ENCODE peak calls at places on chromosomes 12 and 14, in seven cellular contexts. L is uterus; V is CD8-positive, alpha-beta T cell; X is brain microvascular endothelial cell; Y is thoracic aorta; F is heart left ventricle; Z is MM.1S. B is an unnamed sample.

GRCh38 chr14:104224516-104225281 is 86.3 kb downstream of the KIF26A start:
- DNase-seq in Z (no peak), V (peak), X (no peak), L (no peak), Y (no peak), F (no peak), B (no peak)

GRCh38 chr12:83016226-83016835 is 329.6 kb downstream of the TMTC2 start:
- DNase-seq in Y (no peak), X (peak), Z (no peak), F (no peak), V (no peak), L (peak), B (peak)

GRCh38 chr14:96255501-96256366 is at the start of gene BDKRB1:
- DNase-seq in L (no peak), Y (no peak), X (no peak), V (no peak), F (no peak), Z (no peak), B (peak)

GRCh38 chr12:123990512-123990911 is 17.5 kb downstream of the ZNF664 start:
- DNase-seq in F (no peak), V (no peak), Y (no peak), L (peak), Z (no peak), X (no peak), B (no peak)

GRCh38 chr12:125114365-125115141 is 49.3 kb downstream of the AACS start:
- DNase-seq in V (no peak), L (no peak), Y (no peak), X (no peak), Z (no peak), F (no peak), B (no peak)

GRCh38 chr12:54016478-54016964 is 7.7 kb downstream of the HOXC8 start:
- DNase-seq in L (peak), Z (no peak), Y (no peak), V (no peak), F (no peak), X (no peak), B (peak)

GRCh38 chr14:76961631-76962302 is 66.7 kb downstream of the IRF2BPL start:
- DNase-seq in F (peak), X (peak), L (peak), V (peak), Y (peak), Z (peak), B (peak)

GRCh38 chr12:107776171-107776570 is 1.7 kb downstream of the ASCL4 start:
- DNase-seq in V (no peak), Y (no peak), L (no peak), X (no peak), Z (no peak), F (no peak), B (no peak)

GRCh38 chr12:18400186-18400585 is 138.9 kb downstream of the PIK3C2G start:
- DNase-seq in L (no peak), V (no peak), Y (no peak), Z (no peak), F (no peak), X (peak), B (no peak)

GRCh38 chr12:69241444-69242092 is 2.2 kb downstream of the CPSF6 start:
- DNase-seq in Y (no peak), L (no peak), X (no peak), Z (no peak), V (no peak), F (no peak), B (no peak)

GRCh38 chr12:42557586-42558172 is 31.9 kb downstream of the PRICKLE1 start:
- DNase-seq in V (no peak), Z (no peak), F (peak), X (no peak), L (no peak), Y (no peak), B (no peak)

GRCh38 chr12:12714276-12715001 is 2.7 kb upstream of the CDKN1B start:
- DNase-seq in Z (peak), X (no peak), Y (no peak), V (peak), F (peak), L (no peak), B (no peak)

GRCh38 chr12:46005823-46006222 is 15.4 kb upstream of the SCAF11 start:
- DNase-seq in X (no peak), L (no peak), F (no peak), Y (no peak), Z (no peak), V (no peak), B (no peak)

GRCh38 chr14:22513066-22513812 is 75.8 kb downstream of the DAD1 start:
- DNase-seq in F (no peak), Z (no peak), V (no peak), X (no peak), L (no peak), Y (no peak), B (no peak)

GRCh38 chr12:89825591-89826449 is 117.2 kb upstream of the ATP2B1 start:
- DNase-seq in V (no peak), F (no peak), Y (no peak), L (no peak), X (peak), Z (no peak), B (peak)

GRCh38 chr12:98532687-98533304 is 17.4 kb downstream of the TMPO start:
- DNase-seq in Y (no peak), V (no peak), L (no peak), Z (peak), F (no peak), X (peak), B (peak)

GRCh38 chr12:5718073-5718472 is 227.0 kb downstream of the ANO2 start:
- DNase-seq in F (no peak), L (no peak), Z (no peak), V (no peak), Y (no peak), X (no peak), B (no peak)

GRCh38 chr14:34021096-34021495 is 70.2 kb upstream of the EGLN3 start:
- DNase-seq in X (no peak), L (no peak), Z (no peak), Y (no peak), V (no peak), F (no peak), B (no peak)

GRCh38 chr14:78403278-78403815 is 233.2 kb downstream of the NRXN3 start:
- DNase-seq in Y (no peak), Z (no peak), V (no peak), L (no peak), X (peak), F (no peak), B (no peak)

GRCh38 chr12:109301643-109302176 is 7.4 kb downstream of the FOXN4 start:
- DNase-seq in Z (no peak), Y (no peak), X (no peak), V (no peak), L (no peak), F (no peak), B (no peak)

GRCh38 chr12:122499991-122500684 is 594 bp downstream of the ZCCHC8 start:
- DNase-seq in F (peak), Z (peak), X (peak), Y (peak), V (peak), L (peak), B (peak)

GRCh38 chr14:61512026-61512425 is 183.3 kb upstream of the HIF1A start:
- DNase-seq in Z (no peak), V (no peak), F (no peak), Y (no peak), L (no peak), X (no peak), B (no peak)

GRCh38 chr12:93763746-93764147 is 86.6 kb downstream of the CRADD start:
- DNase-seq in X (no peak), L (no peak), Y (no peak), F (no peak), V (no peak), Z (no peak), B (peak)
- H3K27ac ChIP-seq in X (no peak), L (peak), Y (no peak), F (no peak), V (no peak), Z (no peak), B (no peak)

DNA sequence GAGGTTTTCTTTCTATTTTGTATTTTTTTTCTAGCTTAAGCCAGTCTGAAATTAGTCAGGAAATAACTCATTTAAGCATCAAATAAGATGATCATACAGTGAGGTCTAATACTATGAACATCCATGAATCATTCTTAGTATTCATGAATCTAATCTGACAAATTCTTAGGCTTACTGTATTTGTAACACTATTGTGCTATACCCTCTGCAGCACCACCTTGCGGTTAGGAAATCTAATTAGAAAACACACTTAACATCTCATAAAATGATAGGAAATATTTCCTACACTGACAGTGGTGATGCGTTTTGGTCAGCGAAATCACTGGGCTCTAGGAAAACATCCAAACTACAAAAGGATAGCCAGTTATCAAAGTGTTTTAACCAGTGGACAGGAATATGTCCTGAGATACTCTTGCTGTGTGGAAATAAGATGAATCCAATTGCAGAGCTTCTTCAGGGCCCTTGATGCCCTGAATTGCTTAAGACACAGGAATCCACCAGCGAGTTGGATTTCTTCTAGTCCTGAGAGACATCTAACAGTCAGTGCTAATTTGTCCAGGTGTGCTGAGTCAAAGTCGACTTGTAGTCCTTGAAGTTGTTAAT is 109.3 kb upstream of the MYF6 start:
- DNase-seq in Y (no peak), F (no peak), L (no peak), X (peak), Z (peak), V (no peak), B (peak)
- TF ChIP-seq CTCF in Y (peak), F (peak), L (peak), X (peak), Z (peak), V (no peak), B (peak)

DNA sequence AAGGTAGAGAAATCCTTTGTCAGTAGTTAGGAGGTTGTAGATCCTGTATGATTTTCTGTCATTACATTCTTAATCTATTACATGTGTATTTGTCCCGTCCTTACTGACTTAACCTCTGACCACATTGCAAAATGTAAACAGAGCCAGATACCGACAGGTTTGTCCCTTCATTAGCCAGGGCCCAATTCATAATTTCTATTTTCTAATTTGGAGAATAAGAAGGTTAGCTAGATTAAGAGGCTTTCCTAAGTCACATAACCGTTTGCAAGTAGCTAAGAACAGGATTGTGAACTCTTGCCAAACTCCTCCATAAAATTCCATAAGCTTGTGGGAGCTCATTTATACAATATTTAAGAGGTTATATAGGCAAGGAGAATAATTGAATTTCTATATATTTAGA is 352.6 kb downstream of the RAD51B start:
- DNase-seq in L (no peak), X (no peak), V (no peak), Y (no peak), Z (no peak), F (no peak), B (no peak)
- H3K27ac ChIP-seq in L (peak), X (no peak), V (no peak), Y (no peak), Z (no peak), F (no peak), B (no peak)

DNA sequence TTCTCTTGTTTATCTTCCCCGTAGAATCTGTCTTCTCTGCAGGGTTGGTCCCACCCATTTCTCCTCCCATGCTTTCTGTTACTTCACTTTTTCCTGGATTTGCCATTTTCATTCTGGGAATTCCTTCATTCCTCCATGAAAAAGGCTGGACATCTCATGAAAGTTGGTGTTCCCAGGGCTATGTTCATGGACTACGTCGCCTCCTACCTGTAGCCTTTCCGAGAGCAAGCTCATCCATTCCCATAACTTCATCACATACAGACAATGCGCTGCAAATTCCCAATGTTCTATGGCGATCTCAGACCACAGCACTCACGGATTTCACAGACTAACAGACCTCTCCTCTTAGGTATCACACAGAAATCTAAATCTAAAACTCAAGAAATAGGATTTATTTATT is 217.1 kb downstream of the EXOC5 start:
- DNase-seq in Z (no peak), Y (no peak), X (no peak), L (no peak), F (no peak), V (no peak), B (no peak)
- TF ChIP-seq CTCF in Z (no peak), Y (no peak), X (no peak), L (no peak), F (no peak), V (no peak), B (no peak)

GRCh38 chr12:31890295-31891285 is 68.6 kb upstream of the RESF1 start:
- DNase-seq in F (no peak), L (no peak), Y (no peak), Z (peak), X (no peak), V (peak), B (no peak)

GRCh38 chr12:31887109-31887811 is 72.0 kb upstream of the RESF1 start:
- DNase-seq in X (no peak), F (no peak), L (no peak), V (no peak), Z (peak), Y (no peak), B (no peak)
- H3K27ac ChIP-seq in X (no peak), F (no peak), L (no peak), V (no peak), Z (peak), Y (no peak), B (no peak)